ENCODE peak calls at places on chromosomes 16 and 17, in nine cellular contexts. T is IMR-90, Z is Peyer's patch, L is body of pancreas, K is esophagus muscularis mucosa, E is heart left ventricle, R is HCT116, H is transverse colon, A is uterus. P is an unnamed sample.

GRCh38 chr16:88536510-88536909 is 33.7 kb upstream of the ZC3H18 start:
- DNase-seq in T (no peak), Z (no peak), L (no peak), K (no peak), E (no peak), R (no peak), H (no peak), A (no peak), P (no peak)

GRCh38 chr16:72049110-72049509 is 5.2 kb upstream of the HP start:
- DNase-seq in T (no peak), Z (no peak), L (no peak), K (no peak), E (no peak), R (no peak), H (no peak), A (no peak), P (no peak)

GRCh38 chr17:880074-880870 is 98.1 kb downstream of the MRM3 start:
- DNase-seq in T (peak), Z (no peak), L (no peak), K (no peak), E (peak), R (no peak), H (no peak), A (peak), P (peak)

GRCh38 chr16:11076259-11077018 is 132.1 kb downstream of the CLEC16A start:
- DNase-seq in T (peak), Z (no peak), L (no peak), K (no peak), E (no peak), R (no peak), H (no peak), A (no peak), P (no peak)

GRCh38 chr17:2173005-2173404 is 118.1 kb downstream of the HIC1 start:
- DNase-seq in T (peak), Z (no peak), L (no peak), K (no peak), E (no peak), R (no peak), H (no peak), A (peak), P (no peak)

GRCh38 chr16:63289834-63290460 is 1253.7 kb upstream of the CDH8 start:
- DNase-seq in T (no peak), Z (no peak), L (peak), K (no peak), E (peak), R (no peak), H (peak), A (no peak), P (peak)

GRCh38 chr17:58312824-58313223 is 15.8 kb downstream of the TSPOAP1 start:
- DNase-seq in T (no peak), Z (no peak), L (no peak), K (no peak), E (no peak), R (no peak), H (no peak), A (no peak), P (no peak)

GRCh38 chr16:7391694-7392093 is 59.0 kb downstream of the RBFOX1 start:
- DNase-seq in T (no peak), Z (no peak), L (no peak), K (no peak), E (no peak), R (no peak), H (no peak), A (no peak), P (no peak)

GRCh38 chr17:83124871-83125514 is 45.6 kb downstream of the METRNL start:
- DNase-seq in T (no peak), Z (peak), L (no peak), K (no peak), E (no peak), R (no peak), H (no peak), A (no peak), P (no peak)

GRCh38 chr17:82023447-82024241 is 539 bp downstream of the LRRC45 start:
- DNase-seq in T (peak), Z (no peak), L (peak), K (no peak), E (no peak), R (no peak), H (peak), A (no peak), P (no peak)

GRCh38 chr17:82050152-82050760 is 1.4 kb downstream of the RFNG start:
- DNase-seq in T (no peak), Z (no peak), L (no peak), K (no peak), E (no peak), R (no peak), H (no peak), A (no peak), P (no peak)

GRCh38 chr17:66524848-66525247 is 222.4 kb downstream of the PRKCA start:
- DNase-seq in T (no peak), Z (no peak), L (no peak), K (no peak), E (no peak), R (no peak), H (no peak), A (no peak), P (no peak)

GRCh38 chr17:64384253-64385186 is 6.1 kb downstream of the PECAM1 start:
- DNase-seq in T (no peak), Z (no peak), L (no peak), K (no peak), E (no peak), R (no peak), H (no peak), A (no peak), P (no peak)

GRCh38 chr16:4591706-4592470 is 22.8 kb downstream of the UBALD1 start:
- DNase-seq in T (no peak), Z (no peak), L (no peak), K (no peak), E (no peak), R (no peak), H (no peak), A (no peak), P (no peak)

GRCh38 chr17:44197980-44198720 is 1.5 kb downstream of the ATXN7L3 start:
- DNase-seq in T (peak), Z (no peak), L (no peak), K (no peak), E (no peak), R (peak), H (peak), A (no peak), P (no peak)

GRCh38 chr17:74403512-74404137 is 28.3 kb upstream of the GPRC5C start:
- DNase-seq in T (no peak), Z (no peak), L (no peak), K (no peak), E (no peak), R (no peak), H (no peak), A (no peak), P (no peak)

GRCh38 chr16:4828567-4829320 is 18.3 kb downstream of the GLYR1 start:
- DNase-seq in T (no peak), Z (no peak), L (no peak), K (no peak), E (peak), R (no peak), H (peak), A (no peak), P (no peak)

GRCh38 chr17:17887752-17888304 is 51.0 kb upstream of the SREBF1 start:
- DNase-seq in T (no peak), Z (peak), L (no peak), K (no peak), E (no peak), R (no peak), H (no peak), A (no peak), P (no peak)

GRCh38 chr16:88692861-88693260 is 6.6 kb upstream of the SNAI3 start:
- DNase-seq in T (no peak), Z (no peak), L (no peak), K (no peak), E (no peak), R (no peak), H (no peak), A (no peak), P (no peak)

GRCh38 chr16:47460301-47460754 is 535 bp downstream of the ITFG1 start:
- DNase-seq in T (no peak), Z (no peak), L (peak), K (no peak), E (no peak), R (no peak), H (no peak), A (no peak), P (no peak)

GRCh38 chr16:88484505-88485365 is 31.7 kb downstream of the ZFPM1 start:
- DNase-seq in T (no peak), Z (peak), L (no peak), K (no peak), E (no peak), R (no peak), H (peak), A (no peak), P (no peak)

GRCh38 chr17:17792143-17792550 is 44.6 kb downstream of the SREBF1 start:
- DNase-seq in T (no peak), Z (no peak), L (no peak), K (no peak), E (no peak), R (no peak), H (no peak), A (no peak), P (no peak)

GRCh38 chr17:43467981-43468541 is 15.7 kb upstream of the DHX8 start:
- DNase-seq in T (peak), Z (no peak), L (no peak), K (no peak), E (no peak), R (no peak), H (no peak), A (peak), P (no peak)

GRCh38 chr17:57527437-57528083 is 217.5 kb downstream of the CCDC182 start:
- DNase-seq in T (no peak), Z (no peak), L (no peak), K (no peak), E (no peak), R (no peak), H (no peak), A (no peak), P (no peak)

GRCh38 chr17:57925361-57925990 is 29.7 kb downstream of the CUEDC1 start:
- DNase-seq in T (no peak), Z (no peak), L (no peak), K (no peak), E (no peak), R (no peak), H (no peak), A (no peak), P (no peak)

GRCh38 chr17:30372755-30373154 is 6.0 kb upstream of the CPD start:
- DNase-seq in T (peak), Z (no peak), L (no peak), K (no peak), E (no peak), R (peak), H (no peak), A (no peak), P (no peak)

GRCh38 chr16:55297910-55298175 is 26.2 kb upstream of the IRX6 start:
- DNase-seq in T (peak), Z (no peak), L (no peak), K (no peak), E (no peak), R (no peak), H (no peak), A (no peak), P (no peak)

GRCh38 chr17:59329558-59330313 is 1.7 kb upstream of the YPEL2 start:
- DNase-seq in T (peak), Z (peak), L (peak), K (no peak), E (peak), R (peak), H (peak), A (peak), P (peak)

GRCh38 chr17:48012151-48012520 is 25.5 kb downstream of the COPZ2 start:
- DNase-seq in T (no peak), Z (no peak), L (peak), K (no peak), E (peak), R (no peak), H (peak), A (no peak), P (peak)

GRCh38 chr17:1643999-1644492 is 1.5 kb downstream of the SCARF1 start:
- DNase-seq in T (no peak), Z (no peak), L (no peak), K (no peak), E (no peak), R (no peak), H (no peak), A (no peak), P (no peak)

GRCh38 chr16:77991701-77992100 is 30.6 kb upstream of the CLEC3A start:
- DNase-seq in T (no peak), Z (no peak), L (no peak), K (no peak), E (no peak), R (no peak), H (no peak), A (no peak), P (no peak)

GRCh38 chr16:87744750-87745514 is 20.9 kb downstream of the KLHDC4 start:
- DNase-seq in T (no peak), Z (peak), L (no peak), K (no peak), E (no peak), R (no peak), H (peak), A (no peak), P (no peak)

GRCh38 chr16:84502581-84502980 is 1.9 kb downstream of the MEAK7 start:
- DNase-seq in T (no peak), Z (no peak), L (no peak), K (no peak), E (no peak), R (no peak), H (no peak), A (no peak), P (no peak)

GRCh38 chr17:33992113-33992512 is 263.0 kb upstream of the CCL2 start:
- DNase-seq in T (no peak), Z (no peak), L (no peak), K (peak), E (no peak), R (no peak), H (no peak), A (no peak), P (no peak)

GRCh38 chr17:61247438-61247837 is 152.2 kb upstream of the TBX2 start:
- DNase-seq in T (peak), Z (no peak), L (no peak), K (no peak), E (peak), R (no peak), H (no peak), A (no peak), P (no peak)

GRCh38 chr16:11361043-11361442 is 15.8 kb downstream of the RMI2 start:
- DNase-seq in T (no peak), Z (no peak), L (no peak), K (no peak), E (no peak), R (no peak), H (no peak), A (no peak), P (no peak)

GRCh38 chr16:24844101-24845030 is 1.4 kb upstream of the SLC5A11 start:
- DNase-seq in T (peak), Z (peak), L (no peak), K (no peak), E (no peak), R (peak), H (peak), A (no peak), P (no peak)

DNA sequence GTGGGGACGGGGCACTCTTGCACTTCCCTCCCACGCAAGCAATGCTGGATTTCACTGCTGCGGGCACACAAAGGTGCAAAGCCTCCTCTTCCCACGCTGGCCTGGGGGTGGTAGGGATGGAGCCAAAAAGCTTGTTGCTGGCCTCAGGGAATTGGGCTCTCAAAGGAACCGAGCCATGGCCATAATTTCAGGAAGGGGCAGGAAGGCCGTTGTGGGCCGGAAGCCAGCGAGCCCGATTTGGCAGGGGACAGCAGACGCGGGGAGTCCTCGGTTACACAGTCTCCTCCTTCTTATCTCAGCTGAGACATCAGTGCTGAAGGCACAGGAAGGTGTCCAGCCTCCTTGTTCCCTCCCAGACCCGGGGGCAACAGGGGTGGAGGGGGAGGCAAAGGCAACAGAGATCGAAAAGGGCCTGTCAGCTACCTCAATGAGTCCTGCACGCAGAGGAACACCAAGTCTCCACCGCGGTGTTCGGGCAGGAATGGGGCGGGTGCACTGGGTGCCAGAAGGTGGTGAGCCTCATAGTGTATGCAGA is 59.5 kb downstream of the SLFN11 start:
- DNase-seq in T (no peak), Z (peak), L (no peak), K (no peak), E (peak), R (no peak), H (peak), A (peak), P (peak)
- H3K4me3 ChIP-seq in T (no peak), Z (peak), L (no peak), K (peak), E (peak), R (no peak), H (peak), A (peak), P (no peak)

GRCh38 chr16:30183236-30183960 is at the start of gene CORO1A:
- DNase-seq in T (peak), Z (peak), L (peak), K (peak), E (peak), R (no peak), H (peak), A (peak), P (peak)
- TF ChIP-seq POLR2A in T (no peak), Z (peak), L (peak), K (no peak), E (no peak), R (peak), H (peak), A (no peak), P (peak)

GRCh38 chr16:27370318-27370717 is 31.7 kb upstream of the IL21R start:
- DNase-seq in T (no peak), Z (no peak), L (no peak), K (no peak), E (no peak), R (no peak), H (no peak), A (no peak), P (peak)

GRCh38 chr16:27373312-27373711 is 28.7 kb upstream of the IL21R start:
- DNase-seq in T (no peak), Z (no peak), L (no peak), K (no peak), E (no peak), R (no peak), H (no peak), A (no peak), P (no peak)

GRCh38 chr16:27374794-27375499 is 27.0 kb upstream of the IL21R start:
- DNase-seq in T (peak), Z (peak), L (peak), K (no peak), E (peak), R (peak), H (peak), A (peak), P (peak)

GRCh38 chr16:27377666-27378485 is 24.1 kb upstream of the IL21R start:
- DNase-seq in T (no peak), Z (no peak), L (no peak), K (no peak), E (peak), R (no peak), H (no peak), A (no peak), P (no peak)

GRCh38 chr16:27374231-27374793 is 27.7 kb upstream of the IL21R start:
- DNase-seq in T (no peak), Z (no peak), L (no peak), K (no peak), E (peak), R (no peak), H (no peak), A (no peak), P (no peak)
- H3K27ac ChIP-seq in T (no peak), Z (no peak), L (no peak), K (no peak), E (no peak), R (peak), H (no peak), A (no peak), P (peak)

DNA sequence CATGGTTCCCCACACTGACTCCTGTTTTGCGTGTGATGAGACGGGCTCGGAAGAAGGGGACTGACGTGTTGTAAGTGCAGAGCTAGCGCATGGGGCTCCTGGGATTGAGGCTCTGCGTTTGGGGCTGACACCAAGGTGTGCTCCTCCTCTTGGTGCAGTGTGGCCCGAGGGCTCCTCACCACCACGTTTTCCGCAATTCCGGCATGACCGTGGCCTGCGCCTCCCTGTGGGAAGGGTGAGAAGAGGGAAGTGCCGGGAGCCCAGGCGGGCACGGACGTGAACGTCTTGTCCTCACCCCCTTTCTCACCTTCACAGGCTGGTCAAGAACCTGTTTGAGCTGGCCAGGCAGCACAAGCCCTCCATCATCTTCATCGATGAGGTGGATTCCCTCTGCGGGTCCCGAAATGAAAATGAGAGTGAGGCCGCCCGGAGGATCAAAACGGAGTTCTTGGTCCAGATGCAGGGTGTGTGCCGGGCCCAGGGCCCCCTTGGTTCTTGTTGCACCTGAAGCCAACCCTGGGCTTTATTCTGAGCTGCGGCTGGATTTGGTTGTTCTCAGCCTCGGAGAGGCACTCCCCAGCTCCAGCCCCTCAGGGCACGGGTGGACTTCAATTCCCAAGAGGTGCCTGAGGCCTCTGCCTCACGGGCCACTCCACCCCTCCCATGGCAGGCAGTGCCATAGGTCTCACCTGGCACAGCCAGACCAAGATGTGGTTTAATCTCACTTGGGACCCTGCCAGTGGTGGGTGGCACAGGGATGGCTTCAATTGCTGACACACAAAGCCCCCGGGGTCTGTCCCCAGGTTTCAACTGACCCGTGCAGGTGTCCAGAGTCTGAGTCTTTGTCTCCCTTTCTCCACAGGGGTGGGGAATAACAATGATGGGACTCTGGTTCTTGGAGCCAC is 8.9 kb downstream of the VPS4A start:
- DNase-seq in T (no peak), Z (no peak), L (no peak), K (no peak), E (peak), R (no peak), H (no peak), A (no peak), P (peak)
- H3K4me3 ChIP-seq in T (no peak), Z (no peak), L (no peak), K (no peak), E (no peak), R (no peak), H (no peak), A (no peak), P (no peak)

DNA sequence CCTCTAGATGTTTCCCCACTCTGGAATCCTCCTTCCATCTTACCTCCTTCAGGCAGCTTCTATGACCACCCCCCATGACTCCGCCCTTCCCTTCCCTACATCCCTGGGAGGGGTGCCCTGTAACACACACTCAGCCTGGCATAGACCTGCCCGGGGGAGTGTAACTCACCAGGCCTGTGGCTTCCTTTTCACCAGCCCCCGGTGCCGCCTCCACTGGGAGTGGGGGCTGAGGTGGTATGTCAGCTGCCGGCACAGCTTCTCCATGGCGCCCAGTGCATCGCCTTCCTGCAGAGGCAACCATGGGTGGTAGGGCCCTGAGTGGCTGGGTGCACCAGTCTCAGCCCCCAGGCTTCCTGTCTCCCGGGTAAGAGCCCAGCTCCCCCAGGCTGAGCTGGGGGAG is 32.3 kb downstream of the TRPV2 start:
- DNase-seq in T (no peak), Z (no peak), L (no peak), K (no peak), E (no peak), R (no peak), H (no peak), A (no peak), P (no peak)
- TF ChIP-seq POLR2A in T (no peak), Z (no peak), L (no peak), K (no peak), E (no peak), R (no peak), H (no peak), A (no peak), P (no peak)

GRCh38 chr16:19523559-19524355 is at the start of gene CCP110:
- DNase-seq in T (peak), Z (peak), L (peak), K (peak), E (peak), R (peak), H (peak), A (peak), P (peak)
- H3K27ac ChIP-seq in T (peak), Z (peak), L (peak), K (peak), E (peak), R (peak), H (peak), A (peak), P (peak)

GRCh38 chr17:7557825-7558543 is 566 bp upstream of the TNFSF13 start:
- DNase-seq in T (peak), Z (peak), L (peak), K (peak), E (peak), R (no peak), H (peak), A (peak), P (peak)
- H3K4me3 ChIP-seq in T (no peak), Z (peak), L (no peak), K (peak), E (peak), R (no peak), H (peak), A (peak), P (no peak)

P was measured in adrenal gland.